ENCODE peak calls at places on chromosome 16, in ten cellular contexts. K is uterus; N is lower leg skin; G is neuronal stem cell; I is epithelial cell of esophagus; O is AG04450; M is stimulated activated CD8-positive, alpha-beta memory T cell treated with anti-CD3 and anti-CD28 coated beads, Interleukin-15, amount 100 ng/mL, for 24 hours; P is hypothalamus; C is AML-193; R is K562. S is an unnamed sample.

GRCh38 chr16:84810518-84811273 is 9.1 kb upstream of the CRISPLD2 start:
- DNase-seq in N (no peak), I (no peak), M (no peak), K (peak), P (no peak), C (peak), R (no peak), O (no peak), G (no peak), S (no peak)

GRCh38 chr16:27402964-27403600 is 1.1 kb downstream of the IL21R start:
- DNase-seq in M (no peak), P (no peak), I (no peak), N (peak), K (no peak), C (no peak), R (no peak), O (no peak), G (no peak), S (no peak)

GRCh38 chr16:53429221-53429943 is 4.9 kb upstream of the RBL2 start:
- DNase-seq in R (no peak), M (no peak), C (peak), O (peak), G (no peak), N (no peak), P (no peak), K (peak), I (peak), S (no peak)

GRCh38 chr16:87442581-87442966 is 50.2 kb downstream of the ZCCHC14 start:
- DNase-seq in R (no peak), C (no peak), K (no peak), P (no peak), M (no peak), O (no peak), G (no peak), I (no peak), N (no peak), S (no peak)

GRCh38 chr16:26905336-26905735 is 161.4 kb upstream of the C16orf82 start:
- DNase-seq in G (no peak), I (no peak), C (no peak), N (no peak), R (no peak), O (peak), M (no peak), K (no peak), P (no peak), S (no peak)

GRCh38 chr16:8355714-8356113 is 234.6 kb downstream of the TMEM114 start:
- DNase-seq in M (no peak), O (no peak), P (no peak), R (no peak), I (no peak), K (no peak), N (no peak), G (no peak), C (no peak), S (no peak)

GRCh38 chr16:68478526-68479249 is 30.4 kb upstream of the SMPD3 start:
- DNase-seq in I (no peak), P (no peak), O (no peak), R (no peak), N (no peak), K (no peak), C (no peak), M (no peak), G (no peak), S (no peak)

GRCh38 chr16:53991181-53992056 is 287.5 kb downstream of the FTO start:
- DNase-seq in K (no peak), G (no peak), R (no peak), M (no peak), N (no peak), P (no peak), I (peak), O (peak), C (peak), S (no peak)

GRCh38 chr16:48745541-48745940 is 135.6 kb upstream of the N4BP1 start:
- DNase-seq in O (no peak), M (no peak), R (no peak), N (no peak), K (no peak), P (no peak), G (no peak), C (no peak), I (no peak), S (no peak)

GRCh38 chr16:88359008-88359407 is 23.8 kb upstream of the ZNF469 start:
- DNase-seq in G (no peak), N (no peak), O (no peak), M (no peak), C (no peak), I (no peak), P (no peak), R (no peak), K (no peak), S (no peak)

GRCh38 chr16:84418056-84418849 is 49.9 kb downstream of the ATP2C2 start:
- DNase-seq in N (no peak), G (no peak), O (no peak), K (no peak), C (no peak), I (no peak), R (no peak), P (no peak), M (no peak), S (no peak)

GRCh38 chr16:27323781-27324561 is 10.2 kb downstream of the IL4R start:
- DNase-seq in G (no peak), P (no peak), M (no peak), R (no peak), N (no peak), O (no peak), I (no peak), C (no peak), K (no peak), S (no peak)

GRCh38 chr16:58236231-58236690 is 38.4 kb upstream of the CSNK2A2 start:
- DNase-seq in N (peak), M (peak), I (peak), R (peak), O (peak), P (peak), K (peak), C (peak), G (peak), S (peak)

GRCh38 chr16:58471209-58471975 is 28.6 kb upstream of the NDRG4 start:
- DNase-seq in N (no peak), C (no peak), O (no peak), I (no peak), M (no peak), P (no peak), R (no peak), G (no peak), K (no peak), S (no peak)

GRCh38 chr16:79192904-79193303 is 407.6 kb downstream of the MAF start:
- DNase-seq in G (no peak), O (no peak), R (no peak), C (no peak), K (no peak), M (no peak), N (no peak), I (no peak), P (no peak), S (no peak)

GRCh38 chr16:1543085-1543896 is 9.8 kb downstream of the TMEM204 start:
- DNase-seq in R (peak), N (no peak), P (peak), O (no peak), K (peak), M (no peak), G (no peak), C (peak), I (peak), S (no peak)

GRCh38 chr16:79362312-79362970 is 238.1 kb downstream of the MAF start:
- DNase-seq in P (no peak), C (no peak), O (no peak), R (no peak), I (no peak), N (no peak), K (no peak), G (no peak), M (no peak), S (no peak)

GRCh38 chr16:65867276-65867990 is 499.1 kb upstream of the CDH5 start:
- DNase-seq in N (no peak), P (no peak), C (no peak), R (no peak), G (peak), K (no peak), M (no peak), I (no peak), O (no peak), S (no peak)

GRCh38 chr16:18942069-18942468 is 15.9 kb upstream of the SMG1 start:
- DNase-seq in M (no peak), G (no peak), N (no peak), P (no peak), O (no peak), I (peak), K (no peak), C (no peak), R (no peak), S (no peak)